ENCODE peak calls at places on chromosomes 6 and 20, in six cellular contexts. P, D, Z, B, Y and O are unnamed samples.

GRCh38 chr6:157521665-157522335 is 140.8 kb downstream of the ZDHHC14 start:
- DNase-seq in P (no peak), Y (no peak), B (no peak), D (no peak), Z (no peak), O (no peak)

GRCh38 chr20:32296874-32297420 is 19.5 kb downstream of the KIF3B start:
- DNase-seq in B (peak), Z (no peak), P (no peak), D (no peak), Y (peak), O (no peak)

GRCh38 chr20:13915244-13915643 is 75.2 kb downstream of the SEL1L2 start:
- DNase-seq in D (no peak), B (no peak), Z (no peak), Y (peak), P (no peak), O (no peak)

GRCh38 chr6:50120300-50120699 is 70.6 kb upstream of the DEFB112 start:
- DNase-seq in Y (no peak), B (no peak), P (peak), D (peak), Z (no peak), O (peak)

GRCh38 chr6:57173886-57174510 is 1.9 kb downstream of the BAG2 start:
- DNase-seq in Z (no peak), P (peak), Y (peak), B (peak), D (peak), O (peak)

GRCh38 chr6:116070990-116071389 is 10.3 kb upstream of the FRK start:
- DNase-seq in D (peak), Y (peak), P (no peak), B (peak), Z (no peak), O (peak)

GRCh38 chr6:1143655-1144054 is 168.2 kb upstream of the FOXQ1 start:
- DNase-seq in P (no peak), B (peak), Z (no peak), Y (no peak), D (no peak), O (no peak)

GRCh38 chr6:12009904-12010634 is 2.0 kb upstream of the HIVEP1 start:
- DNase-seq in Y (no peak), P (peak), B (peak), Z (no peak), D (no peak), O (peak)

GRCh38 chr20:58071991-58072390 is 156.5 kb downstream of the ANKRD60 start:
- DNase-seq in D (no peak), P (no peak), B (no peak), Y (no peak), Z (no peak), O (no peak)

GRCh38 chr6:161618816-161619454 is 345.1 kb upstream of the AGPAT4 start:
- DNase-seq in D (peak), Z (no peak), B (no peak), Y (peak), P (peak), O (peak)

GRCh38 chr6:30091577-30092381 is 16.2 kb upstream of the RNF39 start:
- DNase-seq in Z (no peak), B (peak), D (peak), Y (peak), P (no peak), O (peak)

GRCh38 chr20:58907481-58908137 is 55.1 kb downstream of the GNAS start:
- DNase-seq in P (peak), D (peak), Y (peak), B (peak), Z (peak), O (peak)

GRCh38 chr6:116017546-116018276 is 43.0 kb downstream of the FRK start:
- DNase-seq in D (no peak), Z (no peak), Y (no peak), B (no peak), P (peak), O (no peak)

DNA sequence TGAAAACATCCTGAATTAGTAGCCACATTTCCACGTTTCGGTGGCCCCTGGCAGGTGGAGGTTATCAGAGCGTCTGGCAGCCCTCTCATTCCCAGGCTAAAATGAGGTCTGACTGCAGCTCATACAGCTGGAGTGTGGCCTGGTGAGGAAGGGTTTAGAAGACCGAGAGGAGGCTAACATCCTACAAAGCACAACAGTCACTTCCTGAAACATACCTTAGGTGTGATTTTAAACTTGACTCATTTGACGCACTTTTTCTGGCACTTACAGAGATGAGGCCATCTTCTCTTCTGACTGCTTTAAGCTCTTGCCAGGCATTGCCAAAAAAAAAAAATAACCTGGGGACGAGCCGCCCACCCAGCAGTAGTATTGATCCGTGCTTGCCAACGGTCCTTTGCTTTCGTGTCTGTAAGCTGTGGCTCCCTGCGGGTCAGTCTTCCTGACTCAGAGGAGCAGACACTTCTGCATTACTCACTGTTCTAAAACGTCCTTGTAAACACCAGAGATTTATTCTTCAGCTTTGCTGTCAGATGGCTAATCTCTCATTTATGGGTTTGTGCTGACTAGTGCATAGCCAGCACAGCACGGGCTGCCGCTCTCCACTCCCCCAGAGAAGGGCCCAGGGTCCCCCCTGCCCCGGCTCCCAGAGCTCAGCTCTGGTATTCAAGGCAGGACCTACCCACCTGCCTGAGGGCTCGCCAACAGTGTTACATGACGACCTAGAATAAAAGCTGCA is 78.4 kb upstream of the FRMD1 start:
- DNase-seq in B (peak), Y (no peak), P (peak), Z (no peak), D (peak), O (peak)
- TF ChIP-seq CTCF in B (no peak), Y (no peak), P (no peak), Z (no peak), D (no peak), O (no peak)

DNA sequence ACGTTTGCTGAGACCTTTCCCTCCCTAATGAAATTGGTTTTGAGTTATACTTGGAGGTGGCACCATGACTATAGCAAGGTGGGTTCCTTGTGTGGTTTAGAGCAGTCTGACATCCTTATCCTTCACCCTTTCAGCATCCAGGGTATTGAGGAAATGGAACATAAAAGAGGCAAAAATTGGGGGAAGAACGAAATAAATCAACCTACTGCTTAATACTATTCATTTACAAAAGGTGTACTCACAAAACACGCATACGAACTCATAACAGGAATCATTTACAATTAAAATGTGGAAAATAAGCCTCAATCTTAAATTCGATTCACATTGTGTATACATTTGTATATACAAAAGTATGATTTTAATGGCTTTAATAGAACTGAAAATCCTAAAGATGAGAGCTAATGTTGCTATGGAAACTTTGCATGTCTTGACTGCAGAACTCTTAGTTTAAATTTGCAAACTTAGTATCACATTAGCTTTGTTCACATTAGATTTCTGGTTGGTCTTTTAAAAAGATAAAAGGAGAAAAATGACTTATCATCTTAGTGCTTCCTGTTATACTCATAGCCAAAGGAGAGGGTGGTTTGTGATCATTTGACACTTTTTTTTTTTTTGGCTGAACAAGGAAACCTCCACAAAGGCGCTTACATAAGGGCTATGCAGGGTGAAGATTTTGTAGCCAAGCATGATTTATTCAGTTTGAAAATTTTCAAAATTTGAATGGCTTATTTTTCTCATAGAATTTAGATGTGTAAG is 76.1 kb upstream of the ATXN1 start:
- DNase-seq in D (no peak), P (no peak), Z (no peak), Y (no peak), B (no peak), O (no peak)
- H3K4me2 ChIP-seq in D (no peak), P (no peak), Z (peak), Y (no peak), B (peak), O (no peak)

DNA sequence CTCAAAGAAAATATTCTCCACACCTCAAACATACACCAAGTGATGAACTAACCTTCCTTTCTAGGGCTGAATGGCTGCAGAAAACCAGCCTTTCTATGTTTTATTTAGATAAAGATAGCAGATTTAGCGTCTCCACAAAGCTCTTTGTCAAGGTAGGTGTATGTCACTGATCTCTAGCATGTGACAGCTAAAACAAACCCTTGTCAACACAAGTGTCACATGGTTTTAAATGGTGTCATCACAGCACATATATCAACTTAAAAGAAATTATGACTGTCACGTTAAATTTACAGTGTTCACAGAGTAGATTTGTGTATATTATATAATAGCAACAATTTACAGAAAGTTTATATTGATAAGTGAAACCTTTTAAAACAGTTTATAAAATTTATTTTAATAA is 58.3 kb downstream of the TENT5A start:
- DNase-seq in Y (no peak), B (no peak), D (no peak), Z (no peak), P (no peak), O (no peak)
- TF ChIP-seq CTCF in Y (no peak), B (no peak), D (no peak), Z (no peak), P (no peak), O (no peak)

GRCh38 chr20:21238818-21239530 is 64.2 kb upstream of the XRN2 start:
- DNase-seq in Z (no peak), B (no peak), Y (no peak), P (no peak), D (no peak), O (no peak)
- H3K4me2 ChIP-seq in Z (no peak), B (no peak), Y (no peak), P (no peak), D (no peak), O (no peak)

GRCh38 chr6:166707045-166707444 is 80.0 kb upstream of the RPS6KA2 start:
- DNase-seq in Z (no peak), Y (peak), D (peak), P (no peak), B (peak), O (peak)
- TF ChIP-seq CTCF in Z (peak), Y (peak), D (no peak), P (no peak), B (peak), O (peak)

GRCh38 chr6:169991913-169992312 is 240.5 kb downstream of the ERMARD start:
- DNase-seq in Y (no peak), D (no peak), P (no peak), B (no peak), Z (no peak), O (no peak)

GRCh38 chr6:169993861-169994481 is 242.5 kb downstream of the ERMARD start:
- DNase-seq in P (no peak), Z (no peak), B (no peak), D (no peak), Y (no peak), O (no peak)

GRCh38 chr6:169996652-169997051 is 245.2 kb downstream of the ERMARD start:
- DNase-seq in D (no peak), B (no peak), Z (no peak), Y (no peak), P (no peak), O (no peak)

GRCh38 chr6:169997187-169997929 is 245.9 kb downstream of the ERMARD start:
- DNase-seq in B (no peak), D (no peak), Y (no peak), Z (no peak), P (peak), O (no peak)

GRCh38 chr6:169994734-169995133 is 243.3 kb downstream of the ERMARD start:
- DNase-seq in Z (no peak), Y (no peak), P (no peak), B (no peak), D (no peak), O (no peak)
- H3K4me2 ChIP-seq in Z (no peak), Y (no peak), P (no peak), B (no peak), D (no peak), O (no peak)

GRCh38 chr20:41469868-41470267 is 103.2 kb upstream of the EMILIN3 start:
- DNase-seq in B (no peak), D (no peak), Y (no peak), Z (no peak), P (no peak), O (no peak)
- TF ChIP-seq CTCF in B (no peak), D (no peak), Y (no peak), Z (no peak), P (no peak), O (no peak)

DNA sequence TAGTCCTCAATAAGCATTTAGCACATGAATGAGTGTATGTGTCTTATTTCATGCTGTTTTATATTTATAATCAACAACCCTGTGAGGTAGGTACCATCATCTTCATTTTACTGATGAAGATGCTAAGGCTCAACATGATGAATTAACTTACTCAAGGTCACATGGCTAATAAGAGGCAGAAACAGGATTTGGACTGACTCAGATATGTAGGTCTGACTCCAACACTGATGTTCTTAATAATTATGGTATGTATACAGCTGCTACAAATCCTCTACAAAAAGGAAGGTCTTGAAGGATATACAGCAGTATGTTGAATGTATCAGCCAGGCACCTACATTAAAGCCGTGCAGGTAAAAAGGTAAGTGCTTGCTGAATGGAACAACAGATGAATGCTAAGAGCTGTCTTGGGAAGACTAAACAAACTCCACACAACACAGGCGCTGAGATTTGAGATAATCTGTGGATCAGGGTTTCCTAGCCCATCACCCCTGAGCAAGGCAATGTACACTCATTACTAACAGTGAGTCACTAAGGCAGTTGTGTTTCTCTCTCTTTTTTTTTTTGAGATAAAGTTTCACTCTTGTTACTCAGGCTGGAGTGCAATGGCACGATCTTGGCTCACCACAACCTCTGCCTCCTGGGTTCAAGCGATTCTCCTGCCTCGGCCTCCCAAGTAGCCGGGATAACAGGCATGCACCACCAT is 31.9 kb downstream of the TTI1 start:
- DNase-seq in D (no peak), B (peak), Y (no peak), P (peak), Z (no peak), O (peak)
- H3K4me2 ChIP-seq in D (no peak), B (peak), Y (no peak), P (no peak), Z (no peak), O (peak)